ENCODE peak calls at places on chromosomes 13 and 19, in nine cellular contexts. T is progenitor cell of endocrine pancreas; H is GM19239; E is mucosa of descending colon; P is HEK293T; G is endothelial cell; I is T-helper 2 cell; V is GOT3; A is activated naive CD8-positive, alpha-beta T cell treated with anti-CD3 and anti-CD28 coated beads, Interleukin-2, amount 50 U/mL, for 24 hours. N is an unnamed sample.

GRCh38 chr13:114068723-114069322 is 63.6 kb downstream of the RASA3 start:
- DNase-seq in G (no peak), I (no peak), V (no peak), H (no peak), P (no peak), T (no peak), A (no peak), E (peak), N (no peak)

GRCh38 chr19:1259873-1260748 is 9.0 kb upstream of the CIRBP start:
- DNase-seq in G (no peak), P (no peak), T (no peak), H (no peak), I (no peak), E (peak), V (no peak), A (peak), N (no peak)

GRCh38 chr13:90447735-90448103 is 899.8 kb upstream of the MIR17HG start:
- DNase-seq in E (no peak), I (no peak), V (no peak), A (no peak), P (no peak), H (no peak), T (no peak), G (no peak), N (no peak)

GRCh38 chr13:43861863-43862262 is 17.7 kb downstream of the CCDC122 start:
- DNase-seq in P (no peak), H (no peak), A (no peak), I (no peak), V (no peak), E (no peak), T (no peak), G (no peak), N (no peak)

GRCh38 chr13:27637289-27637626 is 15.6 kb downstream of the POLR1D start:
- DNase-seq in I (no peak), P (no peak), T (no peak), H (no peak), E (no peak), V (no peak), G (no peak), A (no peak), N (no peak)

GRCh38 chr13:39881383-39881782 is 225.9 kb downstream of the COG6 start:
- DNase-seq in E (no peak), A (no peak), I (no peak), V (no peak), H (no peak), G (no peak), T (no peak), P (no peak), N (no peak)

GRCh38 chr19:53521373-53522202 is 16.4 kb upstream of the ZNF331 start:
- DNase-seq in G (no peak), T (no peak), I (no peak), A (no peak), P (no peak), V (no peak), E (no peak), H (no peak), N (no peak)

GRCh38 chr13:99382428-99383133 is 75.4 kb upstream of the GPR183 start:
- DNase-seq in V (no peak), P (no peak), I (no peak), H (no peak), A (peak), T (no peak), E (peak), G (no peak), N (no peak)

GRCh38 chr13:18944501-18945068 is 237.0 kb downstream of the TUBA3C start:
- DNase-seq in G (no peak), E (no peak), P (no peak), H (no peak), A (no peak), T (no peak), I (no peak), V (no peak), N (no peak)

GRCh38 chr13:51681037-51681678 is 96.9 kb downstream of the WDFY2 start:
- DNase-seq in T (no peak), G (no peak), E (no peak), V (no peak), I (no peak), P (no peak), A (no peak), H (no peak), N (no peak)

GRCh38 chr13:80052286-80052685 is 288.6 kb downstream of the SPRY2 start:
- DNase-seq in V (no peak), E (no peak), A (no peak), H (no peak), T (no peak), I (no peak), P (no peak), G (no peak), N (no peak)

GRCh38 chr19:36151144-36152051 is 849 bp downstream of the COX7A1 start:
- DNase-seq in I (no peak), G (peak), E (peak), H (no peak), T (no peak), V (no peak), A (no peak), P (no peak), N (no peak)

GRCh38 chr19:34173145-34173956 is 1.0 kb downstream of the LSM14A start:
- DNase-seq in A (peak), P (no peak), G (peak), E (peak), H (no peak), T (peak), V (no peak), I (peak), N (no peak)

GRCh38 chr13:20553309-20553708 is 13.6 kb upstream of the IFT88 start:
- DNase-seq in V (no peak), E (no peak), I (no peak), T (no peak), P (no peak), A (no peak), G (no peak), H (no peak), N (no peak)

GRCh38 chr19:591099-591958 is 1.6 kb downstream of the HCN2 start:
- DNase-seq in T (peak), A (no peak), P (no peak), G (peak), E (peak), H (no peak), V (no peak), I (no peak), N (no peak)

GRCh38 chr19:8544168-8544567 is 30.2 kb upstream of the ZNF414 start:
- DNase-seq in G (no peak), P (no peak), V (no peak), E (no peak), T (no peak), I (no peak), A (no peak), H (no peak), N (no peak)

GRCh38 chr19:10654610-10655456 is 687 bp downstream of the ILF3 start:
- DNase-seq in P (peak), T (peak), I (peak), G (peak), E (peak), A (peak), V (no peak), H (peak), N (peak)

N was measured in activated CD4-positive, alpha-beta T cell treated with anti-CD3 and anti-CD28 coated beads, Interleukin-2, amount 50 U/mL, for 24 hours.